ENCODE peak calls at places on chromosomes 16 and 17, in nine cellular contexts. H is OCI-LY7, D is epithelial cell of proximal tubule, X is GM12878, P is ascending aorta, U is GM12865, E is B cell, B is colonic mucosa, Q is progenitor cell of endocrine pancreas. O is an unnamed sample.

GRCh38 chr17:28405632-28406477 is at the start of gene SLC46A1:
- DNase-seq in X (no peak), D (no peak), H (no peak), P (no peak), B (peak), E (peak), U (peak), Q (peak), O (peak)

GRCh38 chr17:83057397-83057761 is 22.0 kb upstream of the METRNL start:
- DNase-seq in H (no peak), Q (no peak), E (no peak), D (no peak), U (no peak), P (no peak), X (no peak), B (peak), O (no peak)

GRCh38 chr16:72073831-72074230 is 10.8 kb downstream of the HPR start:
- DNase-seq in D (no peak), E (no peak), Q (no peak), U (no peak), H (no peak), P (no peak), X (no peak), B (no peak), O (no peak)

GRCh38 chr17:78722101-78722761 is 59.8 kb downstream of the CYTH1 start:
- DNase-seq in Q (no peak), H (peak), D (no peak), P (no peak), E (peak), B (no peak), X (no peak), U (peak), O (peak)

GRCh38 chr17:19672009-19672837 is 23.7 kb downstream of the ALDH3A2 start:
- DNase-seq in Q (no peak), H (no peak), X (no peak), P (no peak), U (no peak), E (no peak), B (peak), D (no peak), O (no peak)

GRCh38 chr17:45345246-45345553 is 28.4 kb upstream of the MAP3K14 start:
- DNase-seq in P (no peak), U (no peak), X (no peak), B (no peak), D (no peak), H (no peak), Q (no peak), E (no peak), O (no peak)

GRCh38 chr16:67594256-67594915 is 32.1 kb downstream of the CTCF start:
- DNase-seq in U (no peak), B (no peak), P (no peak), E (no peak), Q (no peak), D (no peak), H (no peak), X (no peak), O (no peak)

GRCh38 chr16:19745286-19746018 is 27.4 kb downstream of the IQCK start:
- DNase-seq in P (no peak), Q (no peak), H (no peak), B (no peak), U (no peak), E (no peak), D (no peak), X (no peak), O (no peak)

GRCh38 chr17:6592193-6592592 is 35.8 kb upstream of the PITPNM3 start:
- DNase-seq in X (no peak), U (no peak), E (no peak), B (no peak), H (no peak), P (no peak), D (peak), Q (no peak), O (no peak)

GRCh38 chr17:69434164-69434579 is 19.7 kb downstream of the MAP2K6 start:
- DNase-seq in X (no peak), U (no peak), D (peak), P (no peak), E (no peak), H (no peak), B (no peak), Q (no peak), O (no peak)

GRCh38 chr16:57089406-57089805 is 3.0 kb upstream of the CPNE2 start:
- DNase-seq in B (no peak), E (no peak), U (no peak), X (no peak), P (no peak), D (no peak), H (peak), Q (no peak), O (no peak)

GRCh38 chr16:22284637-22285515 is 12.3 kb upstream of the POLR3E start:
- DNase-seq in Q (no peak), E (no peak), U (no peak), X (no peak), B (no peak), P (no peak), D (no peak), H (no peak), O (no peak)

GRCh38 chr16:11734025-11734652 is 8.5 kb downstream of the TXNDC11 start:
- DNase-seq in X (no peak), Q (no peak), U (peak), B (no peak), H (peak), E (no peak), D (no peak), P (no peak), O (peak)

GRCh38 chr17:47694818-47695663 is 1.1 kb downstream of the TBKBP1 start:
- DNase-seq in B (peak), H (peak), D (no peak), Q (no peak), E (peak), U (no peak), X (no peak), P (no peak), O (peak)

GRCh38 chr17:80992077-80992947 is 671 bp downstream of the CHMP6 start:
- DNase-seq in U (no peak), E (peak), P (no peak), H (no peak), Q (no peak), X (no peak), B (no peak), D (no peak), O (peak)

GRCh38 chr17:40499551-40500189 is 1.8 kb downstream of the TNS4 start:
- DNase-seq in E (no peak), U (no peak), P (peak), X (no peak), H (no peak), Q (peak), B (peak), D (no peak), O (no peak)

GRCh38 chr17:41617136-41617535 is 4.6 kb upstream of the KRT16 start:
- DNase-seq in X (no peak), H (no peak), U (no peak), D (no peak), Q (no peak), B (no peak), E (no peak), P (no peak), O (no peak)

GRCh38 chr17:41613277-41614082 is 913 bp upstream of the KRT16 start:
- DNase-seq in X (no peak), E (no peak), B (no peak), D (no peak), Q (no peak), U (no peak), P (no peak), H (no peak), O (no peak)

GRCh38 chr17:41617698-41618097 is 5.1 kb upstream of the KRT16 start:
- DNase-seq in X (no peak), H (no peak), U (no peak), P (no peak), D (no peak), E (no peak), B (no peak), Q (no peak), O (no peak)

GRCh38 chr17:41614098-41614497 is 1.5 kb upstream of the KRT16 start:
- DNase-seq in E (no peak), U (no peak), P (no peak), H (no peak), B (no peak), D (no peak), Q (no peak), X (no peak), O (no peak)

GRCh38 chr17:41615454-41615853 is 2.9 kb upstream of the KRT16 start:
- DNase-seq in U (no peak), P (no peak), B (no peak), X (no peak), D (no peak), E (no peak), Q (no peak), H (no peak), O (no peak)
- TF ChIP-seq CTCF in U (no peak), P (no peak), B (no peak), X (no peak), D (no peak), E (no peak), Q (no peak), H (no peak), O (no peak)

GRCh38 chr17:67245694-67246397 is 850 bp upstream of the HELZ start:
- DNase-seq in B (peak), Q (peak), U (peak), P (no peak), D (no peak), X (no peak), H (peak), E (peak), O (peak)

GRCh38 chr17:67246398-67246647 is 1.3 kb upstream of the HELZ start:
- DNase-seq in X (no peak), D (no peak), U (no peak), H (no peak), P (no peak), Q (no peak), B (no peak), E (peak), O (no peak)

GRCh38 chr17:67247416-67247900 is 2.5 kb upstream of the HELZ start:
- DNase-seq in X (no peak), E (no peak), U (no peak), P (no peak), D (no peak), Q (no peak), H (no peak), B (no peak), O (no peak)

GRCh38 chr17:67248291-67248690 is 3.3 kb upstream of the HELZ start:
- DNase-seq in D (no peak), B (no peak), X (no peak), H (no peak), Q (no peak), E (no peak), P (no peak), U (no peak), O (no peak)

GRCh38 chr17:67246648-67247415 is 1.8 kb upstream of the HELZ start:
- DNase-seq in P (no peak), H (no peak), X (peak), U (peak), E (peak), B (peak), D (peak), Q (peak), O (no peak)
- TF ChIP-seq CTCF in P (no peak), H (no peak), X (no peak), U (no peak), E (no peak), B (no peak), D (no peak), Q (peak), O (no peak)

GRCh38 chr16:87043273-87044030 is 273.7 kb downstream of the C16orf95 start:
- DNase-seq in X (no peak), B (no peak), E (no peak), P (no peak), H (no peak), U (no peak), D (no peak), Q (no peak), O (no peak)
- TF ChIP-seq CTCF in X (no peak), B (no peak), E (no peak), P (no peak), H (no peak), U (no peak), D (no peak), Q (no peak), O (no peak)

GRCh38 chr17:41625602-41626001 is 1.2 kb upstream of the KRT17 start:
- DNase-seq in B (no peak), P (no peak), E (no peak), X (no peak), U (no peak), D (no peak), H (no peak), Q (no peak), O (no peak)

GRCh38 chr17:41629316-41629715 is 4.9 kb upstream of the KRT17 start:
- DNase-seq in E (no peak), X (no peak), B (no peak), D (no peak), U (no peak), P (no peak), H (no peak), Q (no peak), O (no peak)

GRCh38 chr17:41629826-41630670 is 5.7 kb upstream of the KRT17 start:
- DNase-seq in Q (no peak), P (no peak), U (no peak), B (no peak), H (no peak), X (no peak), E (no peak), D (no peak), O (no peak)

GRCh38 chr17:41624208-41625101 is at the start of gene KRT17:
- DNase-seq in P (no peak), X (no peak), E (no peak), U (no peak), H (no peak), B (no peak), D (no peak), Q (no peak), O (no peak)

DNA sequence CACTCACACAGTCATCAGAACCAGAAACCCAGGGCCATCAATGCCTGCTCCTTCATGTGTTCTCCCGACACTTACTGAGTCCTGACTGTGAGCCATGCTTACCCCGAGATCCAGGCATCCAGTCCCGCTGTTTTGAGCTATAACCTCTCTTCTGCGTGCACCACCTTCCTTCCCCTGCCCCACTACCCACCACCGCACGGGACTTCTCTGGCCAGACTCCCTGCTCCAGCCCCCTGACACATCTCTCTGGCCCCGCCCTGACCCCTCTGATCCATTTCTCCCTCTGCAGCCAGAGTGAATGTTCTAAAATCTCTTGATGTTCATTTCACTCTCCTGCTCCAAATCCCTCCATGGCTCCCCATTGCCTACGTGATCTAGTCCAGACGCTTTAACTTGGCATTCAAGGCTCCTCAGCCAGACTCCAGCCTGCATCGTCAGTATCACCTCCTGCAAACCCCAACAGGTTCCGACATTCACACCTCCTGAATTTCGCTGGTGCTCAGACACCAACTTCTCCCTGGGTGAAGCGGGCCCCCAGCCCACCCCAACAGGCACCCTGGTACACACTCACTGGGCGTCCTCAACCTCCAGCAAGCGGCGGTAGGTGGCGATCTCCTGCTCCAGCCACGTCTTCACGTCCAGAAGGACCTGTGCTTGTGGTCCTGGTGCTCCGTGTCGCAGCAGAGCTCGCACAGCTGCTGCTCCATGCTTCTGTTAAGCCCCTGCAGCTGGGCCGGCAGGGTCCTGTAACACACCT is 3.1 kb upstream of the KRT17 start:
- DNase-seq in X (no peak), D (no peak), B (no peak), Q (no peak), E (no peak), H (no peak), U (no peak), P (no peak), O (no peak)
- TF ChIP-seq CTCF in X (no peak), D (no peak), B (no peak), Q (no peak), E (no peak), H (no peak), U (no peak), P (no peak), O (no peak)